ENCODE peak calls at places on chromosome 6, in seven cellular contexts. A, U, F, C, V, X and L are unnamed samples.
A peak's percentile ranks its signal among the peaks of the same experiment; 100 is the strongest.

GRCh38 chr6:149453597-149454340 is 31.0 kb downstream of the ZC3H12D start:
- DNase-seq in V (no peak), C (no peak), X (no peak), F (no peak), A (no peak), U (no peak), L (no peak)

GRCh38 chr6:19837511-19838441 is 606 bp downstream of the ID4 start:
- DNase-seq in X (peak; percentile 39), A (peak; percentile 65), U (no peak), C (no peak), F (peak; percentile 37), V (peak; percentile 38), L (no peak)

GRCh38 chr6:42260972-42261371 is 43.3 kb upstream of the MRPS10 start:
- DNase-seq in V (no peak), A (no peak), C (no peak), F (no peak), X (no peak), U (no peak), L (peak; percentile 20)

GRCh38 chr6:90273863-90274262 is 22.8 kb downstream of the BACH2 start:
- DNase-seq in A (no peak), U (no peak), X (no peak), F (no peak), C (no peak), V (no peak), L (no peak)

GRCh38 chr6:170069611-170070010 is 221.3 kb downstream of the DLL1 start:
- DNase-seq in X (no peak), V (no peak), C (no peak), F (no peak), A (no peak), U (no peak), L (no peak)

GRCh38 chr6:35742842-35743241 is 6.0 kb downstream of the ARMC12 start:
- DNase-seq in V (no peak), A (no peak), U (no peak), F (no peak), X (no peak), C (no peak), L (no peak)

GRCh38 chr6:106525111-106525884 is 104.0 kb downstream of the RTN4IP1 start:
- DNase-seq in A (no peak), F (no peak), C (no peak), X (no peak), U (no peak), V (no peak), L (no peak)

GRCh38 chr6:48957781-48958180 is 505.3 kb downstream of the MMUT start:
- DNase-seq in C (no peak), F (no peak), A (no peak), X (no peak), U (no peak), V (peak; percentile 2), L (no peak)

GRCh38 chr6:160137130-160137988 is 15.7 kb downstream of the SLC22A1 start:
- DNase-seq in U (no peak), C (no peak), F (no peak), V (no peak), X (no peak), A (no peak), L (no peak)

GRCh38 chr6:90080876-90081464 is 186.7 kb downstream of the GJA10 start:
- DNase-seq in V (no peak), C (no peak), U (no peak), X (no peak), A (no peak), F (no peak), L (no peak)

GRCh38 chr6:83911278-83911677 is 51.8 kb downstream of the CYB5R4 start:
- DNase-seq in V (no peak), X (no peak), F (no peak), C (no peak), A (no peak), U (no peak), L (no peak)

GRCh38 chr6:79246891-79247290 is 12.4 kb upstream of the HMGN3 start:
- DNase-seq in A (no peak), C (no peak), U (no peak), V (no peak), X (no peak), F (no peak), L (no peak)

GRCh38 chr6:127022297-127022696 is 96.2 kb upstream of the RSPO3 start:
- DNase-seq in U (peak; percentile 14), C (no peak), F (no peak), A (no peak), V (no peak), X (peak; percentile 72), L (no peak)

GRCh38 chr6:138421608-138422007 is 17.6 kb downstream of the HEBP2 start:
- DNase-seq in U (no peak), V (no peak), A (no peak), F (no peak), C (no peak), X (no peak), L (no peak)

GRCh38 chr6:51184046-51184445 is 365.4 kb downstream of the TFAP2B start:
- DNase-seq in U (no peak), F (no peak), C (no peak), V (no peak), A (no peak), X (no peak), L (no peak)

GRCh38 chr6:45420083-45420908 is 42.6 kb upstream of the SUPT3H start:
- DNase-seq in C (no peak), F (peak; percentile 34), V (peak; percentile 64), A (no peak), X (no peak), U (no peak), L (peak; percentile 13)

GRCh38 chr6:137657351-137657911 is 163.2 kb upstream of the OLIG3 start:
- DNase-seq in F (no peak), C (no peak), X (no peak), V (no peak), A (no peak), U (no peak), L (no peak)

GRCh38 chr6:53464483-53464882 is 80.4 kb downstream of the GCLC start:
- DNase-seq in U (no peak), C (no peak), A (no peak), X (no peak), V (no peak), F (no peak), L (no peak)

GRCh38 chr6:53464942-53465460 is 79.9 kb downstream of the GCLC start:
- DNase-seq in V (peak; percentile 10), A (no peak), F (peak; percentile 57), C (no peak), U (peak; percentile 72), X (no peak), L (no peak)

GRCh38 chr6:53469163-53469562 is 75.7 kb downstream of the GCLC start:
- DNase-seq in F (no peak), U (no peak), A (no peak), V (no peak), C (no peak), X (no peak), L (no peak)

GRCh38 chr6:53466257-53466656 is 78.6 kb downstream of the GCLC start:
- DNase-seq in U (no peak), V (peak; percentile 23), A (no peak), F (peak; percentile 41), C (no peak), X (no peak), L (no peak)

DNA sequence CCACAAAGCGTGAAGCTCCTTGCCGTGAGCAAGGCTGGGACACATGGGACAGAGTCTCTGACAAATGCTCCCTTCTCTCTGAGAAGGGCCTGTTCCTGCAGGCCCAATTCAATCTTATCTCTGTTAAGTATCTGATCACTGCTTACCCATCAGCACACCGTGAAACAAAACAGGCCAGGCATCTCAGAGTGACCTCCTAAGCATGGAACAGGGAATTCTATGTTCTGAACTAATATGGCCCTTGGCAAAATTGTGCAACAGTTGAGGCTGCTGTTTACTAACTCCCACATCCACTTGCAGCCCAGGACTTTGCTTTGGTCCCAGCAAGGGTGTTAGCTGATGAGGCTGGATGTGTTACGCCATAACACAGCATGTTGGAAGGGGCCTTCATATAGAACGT is 79.2 kb downstream of the GCLC start:
- DNase-seq in C (no peak), A (no peak), U (no peak), F (peak; percentile 85), V (peak; percentile 23), X (no peak), L (no peak)
- TF ChIP-seq POLR2A in C (no peak), A (no peak), U (no peak), F (no peak), V (no peak), X (no peak), L (no peak)

DNA sequence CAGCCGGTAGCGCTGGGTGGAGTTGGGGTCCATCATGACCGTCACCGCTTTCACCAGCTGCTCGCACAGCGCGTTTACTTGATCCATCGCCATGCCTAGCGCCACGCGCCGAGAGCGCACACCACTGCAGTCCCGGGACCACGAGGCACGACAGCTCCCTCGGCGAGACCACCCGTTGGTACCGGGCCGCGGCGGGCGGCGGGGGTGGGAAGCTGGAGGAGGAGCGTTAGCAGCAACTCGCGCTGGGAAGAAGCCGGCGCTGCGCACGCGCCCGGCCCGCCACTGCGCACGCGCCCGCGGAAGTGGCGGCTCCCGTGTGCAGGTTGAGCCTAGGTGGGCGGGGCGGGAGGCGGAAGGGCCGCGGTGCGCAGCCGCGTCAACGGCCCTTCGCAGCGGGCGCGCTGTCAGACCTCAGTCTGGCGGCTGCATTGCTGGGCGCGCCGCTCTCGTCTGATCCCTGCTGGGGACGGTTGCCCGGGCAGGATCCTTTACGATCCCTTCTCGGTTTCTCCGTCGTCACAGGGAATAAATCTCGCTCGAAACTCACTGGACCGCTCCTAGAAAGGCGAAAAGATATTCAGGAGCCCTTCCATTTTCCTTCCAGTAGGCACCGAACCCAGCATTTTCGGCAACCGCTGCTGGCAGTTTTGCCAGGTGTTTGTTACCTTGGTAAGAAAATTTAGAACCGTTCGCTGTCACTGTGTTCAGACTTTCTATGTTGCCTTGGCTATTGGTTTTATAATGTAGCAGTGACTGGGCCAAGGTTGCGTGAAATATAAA is at the start of the genes POLH and XPO5:
- DNase-seq in A (peak; percentile 90), U (peak; percentile 92), V (peak; percentile 88), C (peak; percentile 100), X (peak; percentile 95), F (peak; percentile 86), L (peak; percentile 94)
- TF ChIP-seq POLR2A in A (no peak), U (peak; percentile 89), V (peak; percentile 98), C (peak; percentile 100), X (peak; percentile 57), F (peak; percentile 60), L (peak; percentile 97)

DNA sequence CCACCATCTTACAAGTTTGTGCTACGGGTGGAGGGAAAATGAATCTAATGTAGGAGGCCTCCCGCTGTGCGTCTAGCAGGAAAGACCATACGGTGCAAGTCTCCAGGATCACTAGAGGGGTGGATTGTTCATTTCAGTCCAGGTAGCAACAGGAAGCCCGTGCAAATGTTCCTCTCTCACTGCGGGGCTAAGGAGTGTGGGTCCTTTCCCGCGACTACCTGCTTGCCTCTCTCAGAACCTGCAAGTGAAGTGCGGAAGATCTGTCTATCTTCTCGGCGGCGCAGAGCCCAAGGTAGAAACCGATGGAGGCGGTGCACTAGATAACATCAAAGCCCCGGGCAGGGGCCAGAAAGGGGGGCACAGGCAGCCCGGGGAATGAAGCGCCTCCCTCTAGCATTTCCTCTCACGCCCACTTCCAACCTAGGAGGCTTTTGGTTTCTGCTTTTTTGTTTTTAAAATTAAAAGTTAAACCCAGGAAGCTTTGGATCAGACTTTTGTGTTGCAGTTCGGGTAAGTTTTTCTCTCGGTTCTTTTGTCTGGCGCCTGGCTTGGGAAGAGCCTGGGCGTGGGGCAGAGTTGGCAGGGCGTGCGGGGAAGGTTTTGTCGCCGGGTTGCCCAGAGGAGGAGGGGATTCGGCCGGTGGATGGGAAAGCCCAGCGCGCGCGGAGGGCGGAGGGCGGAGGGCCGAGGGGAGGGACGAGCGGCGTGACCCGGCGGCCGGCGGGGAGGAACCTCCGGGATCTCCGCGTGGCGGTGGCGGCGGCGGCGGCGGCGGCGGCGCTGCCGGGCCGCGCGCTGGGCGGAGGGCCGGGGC is 3.5 kb upstream of the HIVEP1 start:
- DNase-seq in X (peak; percentile 70), V (peak; percentile 43), A (peak; percentile 91), U (peak; percentile 83), F (peak; percentile 58), C (peak; percentile 85), L (peak; percentile 81)
- TF ChIP-seq POLR2A in X (no peak), V (peak; percentile 58), A (no peak), U (no peak), F (peak; percentile 14), C (peak; percentile 16), L (peak; percentile 23)

GRCh38 chr6:21587182-21587924 is 6.2 kb upstream of the SOX4 start:
- DNase-seq in X (peak; percentile 67), U (peak; percentile 56), V (peak; percentile 58), F (peak; percentile 57), C (peak; percentile 45), A (peak; percentile 85), L (peak; percentile 44)
- TF ChIP-seq POLR2A in X (peak; percentile 2), U (no peak), V (no peak), F (peak; percentile 8), C (no peak), A (no peak), L (no peak)